ENCODE peak calls at places on chromosomes 5 and 9, in eight cellular contexts. One of them, this sample, is unnamed.

GRCh38 chr5:66989286-66989685 is 207.3 kb downstream of the CD180 start:
- DNase-seq in SJSA1: no peak
- DNase-seq in A172: peak
- DNase-seq in brain microvascular endothelial cell: peak
- DNase-seq in NCI-H1694 treated with DMSO at 0.1 percent for 48 hours: no peak
- DNase-seq in ureter: no peak
- DNase-seq in WERI-Rb-1: no peak
- DNase-seq in tibial nerve: no peak
- DNase-seq in this sample: peak

GRCh38 chr9:87551692-87552303 is 54.1 kb downstream of the DAPK1 start:
- DNase-seq in NCI-H1694 treated with DMSO at 0.1 percent for 48 hours: no peak
- DNase-seq in brain microvascular endothelial cell: no peak
- DNase-seq in SJSA1: no peak
- DNase-seq in ureter: no peak
- DNase-seq in tibial nerve: no peak
- DNase-seq in WERI-Rb-1: no peak
- DNase-seq in A172: no peak
- DNase-seq in this sample: no peak

GRCh38 chr9:133968428-133968827 is 23.7 kb downstream of the VAV2 start:
- DNase-seq in A172: no peak
- DNase-seq in NCI-H1694 treated with DMSO at 0.1 percent for 48 hours: no peak
- DNase-seq in WERI-Rb-1: no peak
- DNase-seq in tibial nerve: no peak
- DNase-seq in SJSA1: no peak
- DNase-seq in ureter: no peak
- DNase-seq in brain microvascular endothelial cell: no peak
- DNase-seq in this sample: no peak

GRCh38 chr5:172852490-172853354 is 18.7 kb downstream of the ERGIC1 start:
- DNase-seq in NCI-H1694 treated with DMSO at 0.1 percent for 48 hours: no peak
- DNase-seq in ureter: no peak
- DNase-seq in brain microvascular endothelial cell: no peak
- DNase-seq in WERI-Rb-1: no peak
- DNase-seq in tibial nerve: no peak
- DNase-seq in A172: no peak
- DNase-seq in SJSA1: no peak
- DNase-seq in this sample: no peak

GRCh38 chr9:16575142-16575877 is 295.2 kb downstream of the BNC2 start:
- DNase-seq in A172: no peak
- DNase-seq in SJSA1: no peak
- DNase-seq in WERI-Rb-1: no peak
- DNase-seq in NCI-H1694 treated with DMSO at 0.1 percent for 48 hours: no peak
- DNase-seq in tibial nerve: no peak
- DNase-seq in ureter: no peak
- DNase-seq in brain microvascular endothelial cell: no peak
- DNase-seq in this sample: peak

GRCh38 chr9:14846871-14847311 is 63.3 kb downstream of the FREM1 start:
- DNase-seq in WERI-Rb-1: peak
- DNase-seq in NCI-H1694 treated with DMSO at 0.1 percent for 48 hours: peak
- DNase-seq in A172: peak
- DNase-seq in tibial nerve: peak
- DNase-seq in ureter: no peak
- DNase-seq in SJSA1: peak
- DNase-seq in brain microvascular endothelial cell: peak
- DNase-seq in this sample: peak

GRCh38 chr9:70421272-70422180 is 7.1 kb upstream of the KLF9 start:
- DNase-seq in NCI-H1694 treated with DMSO at 0.1 percent for 48 hours: no peak
- DNase-seq in SJSA1: no peak
- DNase-seq in A172: no peak
- DNase-seq in ureter: no peak
- DNase-seq in WERI-Rb-1: peak
- DNase-seq in tibial nerve: peak
- DNase-seq in brain microvascular endothelial cell: no peak
- DNase-seq in this sample: peak

GRCh38 chr9:120925535-120926396 is 830 bp downstream of the TRAF1 start:
- DNase-seq in A172: peak
- DNase-seq in WERI-Rb-1: no peak
- DNase-seq in SJSA1: peak
- DNase-seq in brain microvascular endothelial cell: peak
- DNase-seq in tibial nerve: no peak
- DNase-seq in ureter: no peak
- DNase-seq in NCI-H1694 treated with DMSO at 0.1 percent for 48 hours: no peak
- DNase-seq in this sample: no peak

GRCh38 chr5:164650427-164650826 is 1145.0 kb downstream of the MAT2B start:
- DNase-seq in NCI-H1694 treated with DMSO at 0.1 percent for 48 hours: no peak
- DNase-seq in tibial nerve: no peak
- DNase-seq in SJSA1: no peak
- DNase-seq in ureter: no peak
- DNase-seq in WERI-Rb-1: no peak
- DNase-seq in brain microvascular endothelial cell: no peak
- DNase-seq in A172: no peak
- DNase-seq in this sample: no peak

GRCh38 chr5:151709109-151709735 is 22.5 kb upstream of the SPARC start:
- DNase-seq in brain microvascular endothelial cell: no peak
- DNase-seq in A172: no peak
- DNase-seq in tibial nerve: no peak
- DNase-seq in SJSA1: no peak
- DNase-seq in ureter: no peak
- DNase-seq in NCI-H1694 treated with DMSO at 0.1 percent for 48 hours: no peak
- DNase-seq in WERI-Rb-1: no peak
- DNase-seq in this sample: no peak

GRCh38 chr9:124784503-124784902 is 7.6 kb downstream of the OLFML2A start:
- DNase-seq in SJSA1: no peak
- DNase-seq in NCI-H1694 treated with DMSO at 0.1 percent for 48 hours: no peak
- DNase-seq in WERI-Rb-1: no peak
- DNase-seq in brain microvascular endothelial cell: no peak
- DNase-seq in A172: peak
- DNase-seq in ureter: peak
- DNase-seq in tibial nerve: no peak
- DNase-seq in this sample: no peak

This sample was measured in neural progenitor cell.